ENCODE peak calls at places on chromosomes 5 and 9, in five cellular contexts. H is sigmoid colon; K is CD8-positive, alpha-beta memory T cell; A is neural progenitor cell; N is IMR-90. M is an unnamed sample.

GRCh38 chr9:103999375-104000062 is 94.6 kb upstream of the SMC2 start:
- DNase-seq in A (no peak), N (no peak), K (no peak), H (no peak), M (peak; percentile 75)

GRCh38 chr9:107813287-107813686 is 323.7 kb upstream of the KLF4 start:
- DNase-seq in H (no peak), K (no peak), A (no peak), N (no peak), M (no peak)

GRCh38 chr5:157354825-157355224 is 88.9 kb downstream of the CYFIP2 start:
- DNase-seq in N (no peak), H (no peak), K (no peak), A (peak; percentile 54), M (no peak)

GRCh38 chr5:173795601-173796000 is 92.5 kb upstream of the CPEB4 start:
- DNase-seq in N (no peak), A (no peak), H (no peak), K (no peak), M (no peak)

GRCh38 chr5:132110930-132111329 is 37.3 kb downstream of the CSF2 start:
- DNase-seq in K (no peak), A (no peak), H (no peak), N (peak; percentile 71), M (no peak)

GRCh38 chr9:107650321-107650720 is 160.8 kb upstream of the KLF4 start:
- DNase-seq in H (no peak), K (no peak), N (peak; percentile 81), A (no peak), M (no peak)

GRCh38 chr5:90479611-90480385 is 5.1 kb downstream of the POLR3G start:
- DNase-seq in H (no peak), A (no peak), N (peak; percentile 59), K (no peak), M (no peak)

GRCh38 chr9:109961579-109961978 is 181.6 kb downstream of the PALM2AKAP2 start:
- DNase-seq in K (no peak), A (no peak), N (no peak), H (no peak), M (no peak)

GRCh38 chr5:73727470-73727869 is 101.5 kb downstream of the ARHGEF28 start:
- DNase-seq in A (no peak), H (no peak), N (no peak), K (no peak), M (no peak)

GRCh38 chr5:66440202-66440680 is 156.0 kb upstream of the MAST4 start:
- DNase-seq in A (no peak), H (no peak), K (no peak), N (peak; percentile 4), M (no peak)

GRCh38 chr5:81482595-81482994 is 88.7 kb upstream of the ACOT12 start:
- DNase-seq in H (no peak), K (no peak), A (no peak), N (peak; percentile 6), M (no peak)

GRCh38 chr5:53934126-53934856 is 373.9 kb downstream of the NDUFS4 start:
- DNase-seq in H (no peak), A (no peak), N (peak; percentile 75), K (no peak), M (no peak)

GRCh38 chr5:117590944-117591343 is 1016.3 kb upstream of the SEMA6A start:
- DNase-seq in A (peak; percentile 31), N (peak; percentile 8), K (no peak), H (no peak), M (no peak)

GRCh38 chr9:14525840-14526239 is 167.4 kb downstream of the ZDHHC21 start:
- DNase-seq in A (no peak), H (no peak), N (no peak), K (no peak), M (no peak)

GRCh38 chr9:87556821-87557220 is 59.2 kb downstream of the DAPK1 start:
- DNase-seq in H (no peak), N (no peak), A (no peak), K (no peak), M (no peak)

GRCh38 chr9:136142416-136142800 is 23.7 kb upstream of the TMEM250 start:
- DNase-seq in A (no peak), H (no peak), K (no peak), N (no peak), M (no peak)

GRCh38 chr5:150291388-150292385 is 2.1 kb upstream of the CAMK2A start:
- DNase-seq in N (peak; percentile 45), K (no peak), H (peak; percentile 47), A (no peak), M (no peak)

GRCh38 chr5:126694403-126694802 is 82.5 kb upstream of the LMNB1 start:
- DNase-seq in H (no peak), A (no peak), K (no peak), N (no peak), M (no peak)

GRCh38 chr9:123522921-123523320 is 166.9 kb downstream of the CRB2 start:
- DNase-seq in N (no peak), H (no peak), K (no peak), A (peak; percentile 44), M (no peak)

GRCh38 chr5:96377597-96377996 is 55.5 kb downstream of the PCSK1 start:
- DNase-seq in A (no peak), K (no peak), H (no peak), N (no peak), M (no peak)

GRCh38 chr5:96377167-96377566 is 55.9 kb downstream of the PCSK1 start:
- DNase-seq in H (no peak), N (peak; percentile 56), K (no peak), A (no peak), M (no peak)

GRCh38 chr5:96374653-96375052 is 58.4 kb downstream of the PCSK1 start:
- DNase-seq in H (no peak), N (no peak), A (no peak), K (no peak), M (no peak)

GRCh38 chr5:96370981-96371380 is 62.1 kb downstream of the PCSK1 start:
- DNase-seq in A (no peak), H (no peak), N (no peak), K (no peak), M (no peak)

DNA sequence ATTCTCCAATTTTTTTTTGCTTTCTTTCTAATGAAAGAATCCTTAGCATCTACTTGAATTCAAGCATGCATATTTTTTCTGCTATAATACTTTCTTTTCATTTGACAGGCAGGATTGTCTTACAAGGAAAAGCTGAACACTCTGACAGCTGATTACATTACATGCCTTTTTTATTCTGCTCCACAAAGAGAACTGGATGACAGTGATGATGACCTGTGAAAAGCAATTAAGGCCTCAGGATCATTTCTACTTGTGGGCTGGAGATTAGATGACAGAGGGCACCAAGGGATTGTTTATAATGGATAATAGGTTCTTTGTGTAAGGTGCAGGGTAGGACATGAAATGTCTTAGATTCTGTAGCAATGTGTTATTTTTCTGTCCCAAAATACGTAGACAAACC is 60.0 kb downstream of the PCSK1 start:
- DNase-seq in N (no peak), H (no peak), K (no peak), A (no peak), M (no peak)
- H3K27ac ChIP-seq in N (no peak overlapping the region), H (no peak overlapping the region), K (no peak overlapping the region), A (no peak overlapping the region), M (no peak overlapping the region)

GRCh38 chr5:69265931-69266330 is 31.2 kb downstream of the CDK7 start:
- DNase-seq in A (peak; percentile 88), K (no peak), H (no peak), N (no peak), M (no peak)
- H3K36me3 ChIP-seq in A (no peaks in the 10 kb centered on the region), K (peaks cover 15% of the 10 kb centered on the region), H (peaks cover 15% of the 10 kb centered on the region), N (peaks cover 36% of the 10 kb centered on the region), M (peaks cover 28% of the 10 kb centered on the region)

GRCh38 chr9:126670270-126670669 is 56.5 kb downstream of the LMX1B start:
- DNase-seq in A (no peak), H (no peak), K (no peak), N (no peak), M (no peak)

GRCh38 chr9:126669108-126669507 is 55.4 kb downstream of the LMX1B start:
- DNase-seq in A (peak; percentile 29), N (no peak), K (no peak), H (no peak), M (no peak)

GRCh38 chr9:126671983-126672382 is 58.3 kb downstream of the LMX1B start:
- DNase-seq in K (no peak), N (no peak), A (no peak), H (no peak), M (no peak)

GRCh38 chr9:126672634-126673284 is 59.0 kb downstream of the LMX1B start:
- DNase-seq in K (no peak), H (no peak), A (peak; percentile 62), N (no peak), M (no peak)

DNA sequence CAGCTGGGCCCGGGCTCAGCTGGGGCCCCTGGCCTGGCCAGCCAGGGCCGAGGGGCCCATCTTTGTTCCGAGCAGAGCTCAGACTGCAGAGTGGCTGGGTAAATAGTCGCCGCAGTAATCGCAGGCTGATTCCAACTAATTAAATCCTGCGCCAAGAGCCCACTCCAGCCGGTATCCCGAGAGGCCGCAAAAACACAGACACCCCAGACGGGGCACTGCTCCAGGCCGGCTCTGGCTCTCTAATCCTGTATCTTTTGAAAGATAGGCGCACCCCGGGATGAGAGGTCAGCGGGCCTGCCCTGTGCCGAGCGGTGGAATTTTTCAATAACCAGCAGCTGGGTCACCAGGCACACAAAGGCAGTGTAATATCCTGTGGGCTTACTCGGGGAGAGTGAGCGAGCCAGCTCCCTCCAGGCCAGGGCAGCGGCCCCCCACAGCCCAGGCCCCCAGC is 57.7 kb downstream of the LMX1B start:
- DNase-seq in K (no peak), N (no peak), H (no peak), A (peak; percentile 83), M (peak; percentile 73)
- H3K27ac ChIP-seq in K (no peak overlapping the region), N (no peak overlapping the region), H (no peak overlapping the region), A (no peak overlapping the region), M (no peak overlapping the region)

GRCh38 chr9:125325821-125326220 is 64.2 kb downstream of the GAPVD1 start:
- DNase-seq in N (peak; percentile 36), H (no peak), A (no peak), K (no peak), M (no peak)
- H3K36me3 ChIP-seq in N (peaks cover 22% of the 10 kb centered on the region), H (peaks cover 30% of the 10 kb centered on the region), A (peaks cover 12% of the 10 kb centered on the region), K (peaks cover 19% of the 10 kb centered on the region), M (peaks cover 33% of the 10 kb centered on the region)

GRCh38 chr5:139388198-139388821 is 1.4 kb downstream of the MZB1 start:
- DNase-seq in K (no peak), H (no peak), N (peak; percentile 20), A (no peak), M (no peak)
- H3K27ac ChIP-seq in K (no peak overlapping the region), H (no peak overlapping the region), N (no peak overlapping the region), A (no peak overlapping the region), M (peak overlapping the region; percentile 28)

DNA sequence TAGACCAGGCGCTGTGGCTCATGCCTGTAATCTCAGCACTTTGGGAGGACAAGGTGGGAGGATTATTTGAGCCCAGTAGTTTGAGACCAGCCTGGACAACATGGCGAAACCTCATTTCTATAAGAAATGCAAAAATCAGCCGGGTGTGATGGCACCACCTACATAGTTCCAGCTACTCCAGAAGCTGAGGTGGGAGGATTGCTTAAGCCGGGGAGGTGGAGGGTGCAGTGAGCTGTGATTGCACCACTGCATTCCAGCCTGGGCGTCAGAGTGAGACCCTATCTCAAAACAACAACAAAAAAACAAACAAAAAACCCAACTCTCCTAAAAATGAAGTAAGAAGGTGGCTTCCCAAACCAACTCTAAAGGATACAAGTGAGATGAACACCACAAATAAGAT is 23.0 kb downstream of the IARS1 start:
- DNase-seq in A (no peak), H (no peak), N (no peak), K (no peak), M (no peak)
- H3K36me3 ChIP-seq in A (peaks cover 36% of the 10 kb centered on the region), H (peaks cover 64% of the 10 kb centered on the region), N (peaks cover 63% of the 10 kb centered on the region), K (peaks cover 83% of the 10 kb centered on the region), M (peaks cover 25% of the 10 kb centered on the region)